ENCODE peak calls at places on chromosomes 3 and 15, in nine cellular contexts. U is CD4-positive, alpha-beta T cell; W is choroid plexus epithelial cell; Z is adrenal gland; E is IMR-90; H is omental fat pad; J is breast epithelium; P is activated CD8-positive, alpha-beta T cell treated with anti-CD3 and anti-CD28 coated beads for 36 hours; S is AG09309. B is an unnamed sample.

GRCh38 chr15:50107591-50108408 is 11.2 kb downstream of the ATP8B4 start:
- DNase-seq in P (peak; percentile 61), S (no peak), J (no peak), Z (no peak), H (no peak), E (no peak), U (no peak), W (no peak), B (no peak)

GRCh38 chr3:172087827-172088580 is 48.6 kb downstream of the FNDC3B start:
- DNase-seq in J (no peak), Z (no peak), H (no peak), W (no peak), P (peak; percentile 16), E (no peak), U (no peak), S (no peak), B (no peak)

GRCh38 chr3:30221622-30222021 is 384.8 kb upstream of the TGFBR2 start:
- DNase-seq in P (no peak), U (no peak), S (no peak), E (peak; percentile 32), H (no peak), W (peak; percentile 45), J (no peak), Z (no peak), B (peak; percentile 11)

GRCh38 chr3:109806929-109807328 is 469.6 kb upstream of the DPPA4 start:
- DNase-seq in P (peak; percentile 53), U (peak; percentile 25), W (peak; percentile 32), H (no peak), E (peak; percentile 56), J (no peak), S (no peak), Z (no peak), B (peak; percentile 20)

GRCh38 chr3:12890610-12891390 is 49.4 kb upstream of the RPL32 start:
- DNase-seq in U (no peak), E (no peak), P (no peak), Z (no peak), S (no peak), W (no peak), J (no peak), H (no peak), B (no peak)

GRCh38 chr15:63396546-63396939 is 14.9 kb upstream of the CA12 start:
- DNase-seq in H (no peak), Z (no peak), E (peak; percentile 24), U (no peak), P (no peak), W (no peak), S (no peak), J (no peak), B (no peak)

GRCh38 chr3:146350852-146351251 is 99.9 kb upstream of the PLSCR4 start:
- DNase-seq in S (no peak), P (no peak), J (no peak), U (no peak), H (no peak), W (no peak), Z (no peak), E (no peak), B (no peak)

GRCh38 chr3:173916799-173917198 is 519.3 kb downstream of the NLGN1 start:
- DNase-seq in W (no peak), E (no peak), U (no peak), H (no peak), P (no peak), S (no peak), Z (no peak), J (no peak), B (no peak)

GRCh38 chr15:41276821-41277220 is 45.8 kb downstream of the CHP1 start:
- DNase-seq in J (no peak), E (no peak), Z (no peak), U (no peak), P (no peak), S (no peak), W (no peak), H (no peak), B (no peak)

GRCh38 chr15:98927990-98928389 is 79.6 kb downstream of the PGPEP1L start:
- DNase-seq in U (no peak), E (no peak), S (no peak), W (no peak), H (no peak), J (no peak), P (no peak), Z (no peak), B (no peak)
- TF ChIP-seq CTCF in U (no peak), E (no peak), S (no peak), W (no peak), H (no peak), J (no peak), P (no peak), Z (no peak), B (no peak)

DNA sequence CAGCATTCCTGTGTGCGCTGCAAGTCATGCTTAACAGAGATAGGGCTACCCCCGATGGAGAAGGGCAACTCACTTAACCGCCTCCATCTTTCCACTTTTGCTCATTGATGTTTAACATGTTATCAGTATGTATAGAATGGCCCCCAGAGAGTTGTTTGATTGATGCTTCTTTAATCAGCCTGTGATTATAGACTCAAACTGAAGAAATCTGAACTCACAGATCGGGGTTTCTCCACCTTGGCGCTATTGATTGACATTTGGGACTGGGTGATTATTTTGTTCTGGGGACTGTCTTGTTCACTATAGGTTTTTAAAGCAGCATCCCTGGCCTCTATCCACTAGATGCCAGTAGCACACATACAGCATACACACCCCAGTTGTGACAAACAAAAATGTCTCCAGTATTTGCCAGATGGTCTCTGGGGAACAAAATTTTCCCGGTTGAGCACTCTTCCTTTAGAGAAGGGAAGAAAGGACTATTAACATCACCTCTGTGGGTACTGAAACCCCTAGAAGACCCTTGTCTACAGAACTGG is 54.4 kb downstream of the LARS2 start:
- DNase-seq in H (no peak), J (no peak), U (no peak), W (no peak), P (no peak), E (no peak), Z (no peak), S (no peak), B (no peak)
- TF ChIP-seq CTCF in H (no peak), J (no peak), U (no peak), W (no peak), P (no peak), E (no peak), Z (no peak), S (no peak), B (no peak)

GRCh38 chr3:103992469-103992868 is 1374.2 kb upstream of the ALCAM start:
- DNase-seq in U (no peak), Z (no peak), W (peak; percentile 3), H (no peak), P (no peak), E (no peak), J (no peak), S (no peak), B (no peak)
- TF ChIP-seq CTCF in U (no peak), Z (no peak), W (peak; percentile 21), H (no peak), P (no peak), E (no peak), J (no peak), S (no peak), B (no peak)

DNA sequence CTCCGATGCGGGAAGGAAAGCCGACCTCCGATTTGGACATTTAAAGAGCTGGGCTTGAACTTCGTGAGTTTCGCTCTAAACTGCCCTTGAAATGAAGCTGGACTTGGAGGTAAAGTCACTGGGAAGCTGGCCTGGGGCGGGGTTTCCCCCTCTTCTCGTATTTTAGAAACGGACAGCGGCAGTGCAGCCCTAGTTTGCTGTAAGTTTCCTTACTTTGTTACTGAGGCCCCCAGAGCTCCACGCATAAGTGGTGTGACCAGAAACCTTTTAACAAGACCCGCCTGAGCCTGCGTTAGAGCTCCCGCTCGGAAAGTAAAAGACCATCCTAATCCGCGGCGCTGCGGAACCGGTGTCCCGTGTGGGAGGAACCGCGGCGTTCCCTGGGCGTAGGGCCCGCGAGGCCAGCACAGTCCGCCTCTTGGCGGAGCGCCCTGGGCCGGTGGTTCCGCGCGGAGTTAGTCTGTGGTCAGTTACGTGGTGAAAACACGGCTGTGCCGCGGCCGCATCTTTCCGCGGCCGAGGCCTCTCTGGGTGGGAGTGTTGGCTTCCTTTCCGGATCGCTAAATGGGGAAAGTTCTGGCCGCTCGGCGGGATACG is 409 bp downstream of the B3GNT5 start:
- DNase-seq in J (no peak), P (peak; percentile 41), Z (peak; percentile 76), S (no peak), W (peak; percentile 71), E (peak; percentile 41), H (no peak), U (no peak), B (peak; percentile 55)
- TF ChIP-seq CTCF in J (no peak), P (no peak), Z (no peak), S (no peak), W (no peak), E (no peak), H (no peak), U (no peak), B (no peak)

GRCh38 chr15:45785897-45786296 is 151.1 kb downstream of the SQOR start:
- DNase-seq in S (no peak), W (no peak), E (no peak), P (no peak), J (no peak), H (no peak), Z (no peak), U (no peak), B (no peak)

GRCh38 chr15:45777781-45778180 is 143.0 kb downstream of the SQOR start:
- DNase-seq in Z (no peak), E (no peak), J (no peak), H (no peak), U (no peak), W (no peak), S (no peak), P (no peak), B (no peak)

GRCh38 chr15:45784656-45785055 is 149.8 kb downstream of the SQOR start:
- DNase-seq in P (no peak), S (no peak), E (no peak), U (no peak), J (no peak), Z (no peak), W (no peak), H (no peak), B (peak; percentile 21)

GRCh38 chr15:45776772-45777171 is 141.9 kb downstream of the SQOR start:
- DNase-seq in J (no peak), P (no peak), E (no peak), H (no peak), Z (no peak), U (no peak), W (no peak), S (no peak), B (no peak)

GRCh38 chr15:45780352-45780751 is 145.5 kb downstream of the SQOR start:
- DNase-seq in S (no peak), H (no peak), Z (no peak), U (no peak), E (no peak), J (no peak), P (no peak), W (no peak), B (no peak)
- TF ChIP-seq CTCF in S (no peak), H (no peak), Z (no peak), U (no peak), E (no peak), J (no peak), P (no peak), W (no peak), B (no peak)